ENCODE peak calls at places on chromosome 11, in seven cellular contexts. U is H1, L is GM12878, S is HCT116, P is K562, H is SK-N-SH, K is HepG2. Q is an unnamed sample.

GRCh38 chr11:33970984-33971466 is 79.1 kb upstream of the LMO2 start:
- DNase-seq in U (peak), H (peak), K (peak), L (no peak), P (peak), S (peak), Q (peak)

GRCh38 chr11:2742611-2743426 is 43.0 kb upstream of the KCNQ1OT1 start:
- DNase-seq in S (no peak), K (no peak), H (no peak), P (no peak), L (no peak), U (no peak), Q (no peak)

GRCh38 chr11:95283653-95284052 is 52.7 kb upstream of the SESN3 start:
- DNase-seq in L (no peak), S (no peak), K (no peak), H (no peak), U (no peak), P (no peak), Q (no peak)

GRCh38 chr11:78958444-78958843 is 383.8 kb upstream of the NARS2 start:
- DNase-seq in K (no peak), S (no peak), P (no peak), H (no peak), L (no peak), U (no peak), Q (no peak)

GRCh38 chr11:8810331-8811301 is 100.4 kb upstream of the AKIP1 start:
- DNase-seq in S (no peak), H (peak), K (peak), P (peak), L (no peak), U (peak), Q (no peak)

GRCh38 chr11:102637731-102638130 is 12.6 kb upstream of the MMP20 start:
- DNase-seq in L (no peak), H (no peak), S (no peak), P (no peak), U (no peak), K (no peak), Q (peak)

GRCh38 chr11:2445107-2445947 is 519 bp downstream of the KCNQ1 start:
- DNase-seq in S (no peak), U (no peak), P (no peak), L (no peak), H (no peak), K (no peak), Q (no peak)

GRCh38 chr11:104343578-104343977 is 179.6 kb upstream of the PDGFD start:
- DNase-seq in K (no peak), U (no peak), L (no peak), P (no peak), H (no peak), S (peak), Q (peak)

GRCh38 chr11:121540627-121541026 is 87.9 kb upstream of the SORL1-AS1 start:
- DNase-seq in L (peak), U (no peak), S (no peak), K (no peak), P (no peak), H (no peak), Q (no peak)

GRCh38 chr11:57618438-57618837 is 21.0 kb downstream of the SERPING1 start:
- DNase-seq in P (no peak), U (no peak), H (no peak), K (no peak), S (no peak), L (no peak), Q (no peak)

GRCh38 chr11:120302001-120302805 is 22.9 kb upstream of the TLCD5 start:
- DNase-seq in L (no peak), K (no peak), S (no peak), H (no peak), P (no peak), U (no peak), Q (peak)

GRCh38 chr11:92322225-92322624 is 97.6 kb downstream of the FAT3 start:
- DNase-seq in H (no peak), L (no peak), K (no peak), P (no peak), S (no peak), U (no peak), Q (no peak)

GRCh38 chr11:35011944-35012343 is 95.5 kb downstream of the PDHX start:
- DNase-seq in L (no peak), S (no peak), K (no peak), H (no peak), U (no peak), P (no peak), Q (no peak)

GRCh38 chr11:78239781-78240180 is 51.1 kb downstream of the USP35 start:
- DNase-seq in S (no peak), K (no peak), L (no peak), H (no peak), P (no peak), U (no peak), Q (no peak)

GRCh38 chr11:130524132-130524790 is 75.8 kb downstream of the ADAMTS15 start:
- DNase-seq in S (no peak), L (no peak), H (no peak), K (no peak), P (no peak), U (peak), Q (no peak)

GRCh38 chr11:86574493-86575207 is 97.8 kb downstream of the ME3 start:
- DNase-seq in U (no peak), P (no peak), K (no peak), L (no peak), H (no peak), S (no peak), Q (no peak)

GRCh38 chr11:91136631-91137030 is 913.8 kb upstream of the CHORDC1 start:
- DNase-seq in P (no peak), H (no peak), S (no peak), U (no peak), K (no peak), L (no peak), Q (no peak)

GRCh38 chr11:61460474-61460881 is 30.6 kb downstream of the SDHAF2 start:
- DNase-seq in H (no peak), K (no peak), S (no peak), P (no peak), L (no peak), U (no peak), Q (no peak)

GRCh38 chr11:61281581-61282250 is 13.4 kb downstream of the VWCE start:
- DNase-seq in K (no peak), S (peak), P (peak), L (no peak), U (peak), H (peak), Q (peak)

GRCh38 chr11:7514099-7514725 is 413 bp downstream of the PPFIBP2 start:
- DNase-seq in P (no peak), S (no peak), H (no peak), U (no peak), L (no peak), K (no peak), Q (peak)

GRCh38 chr11:120128392-120129172 is 9.3 kb downstream of the TRIM29 start:
- DNase-seq in H (no peak), U (no peak), L (no peak), K (peak), S (no peak), P (no peak), Q (peak)

GRCh38 chr11:130781906-130782305 is 134.4 kb downstream of the SNX19 start:
- DNase-seq in H (no peak), P (no peak), K (no peak), S (no peak), U (peak), L (no peak), Q (no peak)

GRCh38 chr11:116582621-116583020 is 190.2 kb downstream of the BUD13 start:
- DNase-seq in S (no peak), P (no peak), H (peak), K (no peak), L (no peak), U (no peak), Q (no peak)

GRCh38 chr11:78420796-78421209 is 3.2 kb upstream of the GAB2 start:
- DNase-seq in U (no peak), P (no peak), K (no peak), S (no peak), L (no peak), H (peak), Q (peak)

GRCh38 chr11:38163526-38163925 is 1565.5 kb upstream of the RAG2 start:
- DNase-seq in U (no peak), S (no peak), P (no peak), L (no peak), H (no peak), K (no peak), Q (no peak)

GRCh38 chr11:119120639-119121007 is 757 bp upstream of the HINFP start:
- DNase-seq in K (no peak), P (no peak), H (peak), S (no peak), U (no peak), L (no peak), Q (no peak)

GRCh38 chr11:12114487-12115033 is 4.2 kb downstream of the MICAL2 start:
- DNase-seq in L (no peak), P (peak), U (no peak), K (no peak), S (no peak), H (no peak), Q (no peak)

GRCh38 chr11:10763766-10764165 is 12.7 kb downstream of the CTR9 start:
- DNase-seq in K (no peak), S (no peak), U (no peak), H (no peak), L (no peak), P (no peak), Q (no peak)

GRCh38 chr11:111378773-111379499 is at the start of gene POU2AF1:
- DNase-seq in P (no peak), L (peak), U (no peak), H (no peak), K (no peak), S (no peak), Q (no peak)

GRCh38 chr11:63427971-63428508 is 58.5 kb downstream of the SLC22A9 start:
- DNase-seq in S (no peak), K (peak), H (no peak), P (no peak), U (no peak), L (no peak), Q (no peak)

GRCh38 chr11:100004541-100004940 is 682.5 kb upstream of the ARHGAP42 start:
- DNase-seq in S (no peak), L (no peak), P (no peak), K (no peak), H (no peak), U (no peak), Q (no peak)

GRCh38 chr11:63608353-63609345 is 5.6 kb downstream of the PLAAT3 start:
- DNase-seq in H (no peak), S (no peak), P (no peak), L (no peak), K (no peak), U (no peak), Q (no peak)

GRCh38 chr11:64242920-64243854 is 2.3 kb downstream of the FKBP2 start:
- DNase-seq in S (no peak), P (no peak), U (no peak), L (no peak), K (no peak), H (no peak), Q (no peak)

GRCh38 chr11:8870461-8871282 is 40.3 kb upstream of the AKIP1 start:
- DNase-seq in L (no peak), P (peak), U (peak), S (peak), K (no peak), H (peak), Q (peak)

DNA sequence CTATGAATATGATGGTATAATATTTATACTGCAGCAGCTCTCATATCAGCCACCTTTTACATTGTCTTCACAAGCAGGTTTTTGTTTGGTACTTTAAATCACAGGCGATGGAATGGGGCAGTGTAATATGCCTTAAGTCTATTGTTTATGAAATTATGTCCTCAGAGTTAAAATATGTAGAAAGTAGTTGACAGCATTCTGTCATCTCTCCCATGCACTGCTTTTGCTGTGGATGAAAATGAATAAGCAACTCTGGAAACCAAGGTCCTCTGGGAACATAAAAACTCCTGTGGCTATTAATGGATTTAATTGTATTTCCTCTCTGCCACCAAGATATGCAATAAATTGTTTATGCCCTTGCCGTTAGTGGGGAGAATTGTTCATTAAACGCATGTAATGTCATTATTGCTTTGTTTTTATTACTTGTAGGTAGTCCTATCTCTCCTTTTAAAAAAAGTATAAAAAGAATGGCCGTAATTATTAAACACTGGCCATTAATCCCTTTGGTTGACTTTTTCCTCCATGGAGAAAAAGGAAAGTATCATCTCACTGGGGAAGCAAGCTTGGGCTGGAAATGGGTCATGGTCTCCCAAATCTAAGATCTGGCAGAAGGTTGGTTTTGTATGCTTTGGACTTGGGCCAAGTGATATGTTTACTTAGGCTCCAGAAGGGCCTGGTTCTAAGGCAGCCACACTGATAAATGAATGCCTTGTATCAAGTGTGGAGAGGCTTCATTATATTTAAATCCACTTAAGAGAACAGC is 13.0 kb downstream of the PACS1 start:
- DNase-seq in P (peak), H (peak), U (no peak), L (no peak), K (peak), S (no peak), Q (no peak)
- TF ChIP-seq JUND in P (no peak), H (no peak), U (no peak), L (no peak), K (no peak), S (no peak), Q (no peak)

GRCh38 chr11:16193897-16194381 is 162.4 kb downstream of the SOX6 start:
- DNase-seq in L (no peak), S (no peak), K (peak), H (no peak), P (no peak), U (no peak), Q (no peak)

GRCh38 chr11:16195659-16196058 is 160.7 kb downstream of the SOX6 start:
- DNase-seq in L (no peak), H (no peak), S (no peak), P (no peak), K (peak), U (no peak), Q (peak)

GRCh38 chr11:16191212-16191851 is 165.0 kb downstream of the SOX6 start:
- DNase-seq in P (no peak), K (peak), L (no peak), U (no peak), S (no peak), H (no peak), Q (no peak)

GRCh38 chr11:16191852-16192240 is 164.5 kb downstream of the SOX6 start:
- DNase-seq in S (no peak), L (no peak), U (no peak), K (no peak), H (peak), P (no peak), Q (no peak)

DNA sequence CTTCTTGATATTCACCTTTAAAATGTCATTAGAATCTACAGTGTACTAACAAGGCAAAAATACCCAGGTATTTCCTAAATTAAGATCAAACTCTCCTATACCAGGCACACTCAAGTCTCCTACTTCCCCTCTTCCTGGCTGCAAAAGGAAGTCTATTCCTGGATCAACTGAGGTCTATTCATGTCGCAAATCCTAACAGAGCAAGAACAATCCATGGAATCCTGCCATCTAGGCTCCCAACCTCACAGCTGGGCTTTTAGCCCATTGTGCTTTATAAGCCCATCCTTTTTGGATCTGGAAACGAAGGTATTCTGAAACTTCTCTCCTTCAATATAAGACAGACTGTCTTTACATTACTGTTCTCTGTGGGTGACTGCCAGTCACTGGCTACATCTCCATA is 161.8 kb downstream of the SOX6 start:
- DNase-seq in K (no peak), H (no peak), S (no peak), P (no peak), U (no peak), L (no peak), Q (no peak)
- TF ChIP-seq JUND in K (no peak), H (no peak), S (no peak), P (no peak), U (no peak), L (no peak), Q (no peak)

GRCh38 chr11:108313444-108313843 is 90.6 kb downstream of the ATM start:
- DNase-seq in K (no peak), P (no peak), S (no peak), L (no peak), U (no peak), H (no peak), Q (peak)
- TF ChIP-seq JUND in K (no peak), P (no peak), S (no peak), L (no peak), U (no peak), H (no peak), Q (no peak)

GRCh38 chr11:113796663-113797259 is 17.2 kb downstream of the CLDN25 start:
- DNase-seq in K (peak), H (peak), U (no peak), L (no peak), P (peak), S (peak), Q (peak)
- TF ChIP-seq JUND in K (no peak), H (no peak), U (no peak), L (no peak), P (no peak), S (no peak), Q (no peak)

GRCh38 chr11:67483901-67484665 is 1.3 kb downstream of the AIP start:
- DNase-seq in P (no peak), H (no peak), U (no peak), S (no peak), K (no peak), L (no peak), Q (no peak)
- TF ChIP-seq JUND in P (no peak), H (no peak), U (no peak), S (no peak), K (no peak), L (no peak), Q (no peak)

DNA sequence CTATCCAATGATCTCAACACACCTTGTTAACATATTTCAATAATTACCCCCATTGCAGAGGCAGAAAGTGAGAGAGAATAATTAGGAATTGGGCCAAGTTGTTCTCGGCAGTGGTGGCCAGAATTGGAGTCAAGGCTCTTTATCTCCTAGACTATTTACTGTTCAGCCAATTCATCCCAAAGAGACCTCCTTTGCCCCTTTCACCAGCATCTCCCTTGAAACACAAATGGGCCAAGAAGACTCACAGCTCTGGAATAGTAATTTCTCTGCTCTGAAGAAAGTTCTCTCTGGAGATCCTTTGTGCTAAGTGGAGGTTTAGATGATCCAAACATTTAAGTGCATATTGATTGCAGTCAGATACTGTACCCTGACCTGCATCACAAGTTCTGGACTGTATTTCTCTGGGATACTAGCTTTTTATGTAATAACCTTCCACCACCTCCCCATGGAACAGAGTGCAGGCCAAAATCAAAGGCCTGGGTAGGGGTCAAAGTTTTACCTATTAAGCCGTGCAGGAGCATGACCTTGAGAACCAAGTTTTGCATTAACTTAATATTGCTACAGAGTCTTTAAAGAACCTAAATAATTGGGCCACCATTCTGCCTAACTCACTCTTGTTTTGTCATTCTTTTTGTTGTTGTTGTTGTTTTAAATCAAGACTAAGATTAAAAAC is 19.6 kb upstream of the CADM1 start:
- DNase-seq in P (no peak), S (no peak), L (no peak), H (no peak), U (no peak), K (peak), Q (no peak)
- TF ChIP-seq JUND in P (no peak), S (no peak), L (no peak), H (no peak), U (no peak), K (no peak), Q (no peak)

DNA sequence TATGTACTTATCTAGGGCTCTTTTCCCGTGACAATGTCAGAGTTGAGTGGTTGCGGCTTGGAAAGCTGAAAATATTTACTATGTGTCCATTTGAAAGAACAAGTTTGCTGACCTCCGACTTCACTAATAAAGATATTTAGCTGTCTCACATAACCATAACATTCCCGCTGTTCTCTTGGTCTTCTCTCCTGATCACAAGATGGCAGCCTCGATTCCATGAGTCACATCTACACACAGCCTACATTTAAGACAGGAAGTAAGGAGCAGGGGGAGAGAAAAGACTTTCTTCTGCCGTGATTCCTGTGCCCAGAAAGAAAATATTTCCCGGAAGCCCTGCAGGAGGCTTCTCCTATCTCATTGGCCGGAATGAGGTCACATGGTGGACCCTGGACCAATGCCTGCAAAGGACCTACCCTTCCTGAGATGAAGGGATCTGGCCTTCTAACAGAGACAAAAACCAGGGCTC is 47.4 kb upstream of the SYT13 start:
- DNase-seq in U (peak), P (peak), H (peak), K (peak), L (no peak), S (peak), Q (no peak)
- TF ChIP-seq JUND in U (no peak), P (no peak), H (no peak), K (no peak), L (no peak), S (no peak), Q (no peak)